ENCODE peak calls at places on chromosome 21, in ten cellular contexts. D, J, L, C, N, G, T, W, H and Y are unnamed samples. For H4K20me1, the result is how much of the 10 kb centered on the place peaks cover.

GRCh38 chr21:42381347-42381984 is 14.4 kb downstream of the TMPRSS3 start:
- DNase-seq in D (peak), J (peak), L (peak), C (peak), N (peak), G (peak), T (peak), W (no peak), H (peak), Y (peak)

GRCh38 chr21:16213518-16213917 is 483.7 kb downstream of the USP25 start:
- DNase-seq in D (no peak), J (no peak), L (no peak), C (no peak), N (no peak), G (no peak), T (peak), W (no peak), H (no peak), Y (no peak)

GRCh38 chr21:34061983-34062382 is 11.4 kb upstream of the MRPS6 start:
- DNase-seq in D (no peak), J (no peak), L (no peak), C (no peak), N (peak), G (no peak), T (peak), W (no peak), H (peak), Y (no peak)

GRCh38 chr21:25907573-25908275 is 173.0 kb downstream of the GABPA start:
- DNase-seq in D (no peak), J (no peak), L (no peak), C (no peak), N (no peak), G (no peak), T (peak), W (no peak), H (no peak), Y (no peak)

GRCh38 chr21:30831194-30831765 is 1.7 kb upstream of the KRTAP7-1 start:
- DNase-seq in D (peak), J (peak), L (peak), C (no peak), N (peak), G (no peak), T (no peak), W (no peak), H (peak), Y (no peak)

GRCh38 chr21:16502897-16503296 is 773.1 kb downstream of the USP25 start:
- DNase-seq in D (no peak), J (no peak), L (no peak), C (no peak), N (no peak), G (no peak), T (no peak), W (no peak), H (no peak), Y (no peak)

GRCh38 chr21:17270234-17270633 is 242.6 kb upstream of the CXADR start:
- DNase-seq in D (no peak), J (peak), L (peak), C (peak), N (peak), G (peak), T (peak), W (peak), H (peak), Y (peak)

GRCh38 chr21:20783611-20784010 is 214.6 kb upstream of the NCAM2 start:
- DNase-seq in D (no peak), J (no peak), L (no peak), C (no peak), N (no peak), G (no peak), T (no peak), W (no peak), H (no peak), Y (no peak)

GRCh38 chr21:42145569-42146250 is 73.2 kb upstream of the ABCG1 start:
- DNase-seq in D (peak), J (peak), L (peak), C (peak), N (peak), G (peak), T (peak), W (peak), H (peak), Y (no peak)

GRCh38 chr21:14215971-14216621 is at the start of gene RBM11:
- DNase-seq in D (peak), J (peak), L (peak), C (no peak), N (peak), G (peak), T (peak), W (peak), H (peak), Y (peak)

GRCh38 chr21:41752231-41752681 is 14.6 kb downstream of the RIPK4 start:
- DNase-seq in D (no peak), J (no peak), L (no peak), C (peak), N (no peak), G (peak), T (no peak), W (peak), H (no peak), Y (peak)

GRCh38 chr21:42633858-42634257 is 19.6 kb upstream of the PDE9A start:
- DNase-seq in D (no peak), J (no peak), L (no peak), C (no peak), N (no peak), G (no peak), T (no peak), W (no peak), H (no peak), Y (no peak)

GRCh38 chr21:41369915-41370839 is 8.3 kb downstream of the MX2 start:
- DNase-seq in D (no peak), J (no peak), L (no peak), C (no peak), N (no peak), G (no peak), T (no peak), W (no peak), H (peak), Y (no peak)

GRCh38 chr21:16069713-16070112 is 339.9 kb downstream of the USP25 start:
- DNase-seq in D (no peak), J (no peak), L (no peak), C (peak), N (no peak), G (peak), T (no peak), W (no peak), H (no peak), Y (no peak)

GRCh38 chr21:36063375-36064084 is 3.2 kb upstream of the SETD4 start:
- DNase-seq in D (no peak), J (no peak), L (no peak), C (no peak), N (no peak), G (no peak), T (no peak), W (no peak), H (no peak), Y (no peak)

GRCh38 chr21:36065497-36066036 is 4.3 kb upstream of the CBR1 start:
- DNase-seq in D (no peak), J (no peak), L (no peak), C (peak), N (no peak), G (peak), T (peak), W (peak), H (no peak), Y (no peak)

GRCh38 chr21:36060159-36060921 is at the start of gene SETD4:
- DNase-seq in D (peak), J (peak), L (peak), C (peak), N (peak), G (peak), T (peak), W (peak), H (peak), Y (peak)

GRCh38 chr21:36061445-36061844 is 1.1 kb upstream of the SETD4 start:
- DNase-seq in D (no peak), J (no peak), L (no peak), C (no peak), N (no peak), G (no peak), T (no peak), W (no peak), H (no peak), Y (no peak)

DNA sequence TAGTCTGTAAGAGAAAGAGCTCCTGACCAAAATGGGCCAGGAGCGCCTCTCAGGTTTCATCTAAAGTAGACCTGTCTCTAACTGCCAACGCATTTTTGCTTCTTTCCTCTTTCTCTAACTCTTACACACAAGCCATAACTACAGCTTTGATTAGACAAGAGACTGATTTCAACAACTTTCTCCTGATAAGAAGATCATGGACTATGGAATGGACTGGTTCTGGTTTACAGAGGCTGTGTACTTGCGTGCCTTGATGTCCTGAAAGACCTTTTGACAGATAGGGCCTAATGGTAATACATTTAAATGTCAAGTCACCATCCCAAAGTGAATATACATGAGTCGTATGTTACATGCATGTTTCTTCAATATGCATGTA is 3.7 kb upstream of the SETD4 start:
- DNase-seq in D (no peak), J (no peak), L (no peak), C (no peak), N (no peak), G (no peak), T (no peak), W (peak), H (no peak), Y (no peak)
- H2AFZ ChIP-seq in D (no peak), J (no peak), L (no peak), C (no peak), N (no peak), G (no peak), T (no peak), W (peak), H (no peak), Y (no peak)

GRCh38 chr21:43929217-43929971 is 64.4 kb downstream of the AGPAT3 start:
- DNase-seq in D (no peak), J (no peak), L (no peak), C (no peak), N (no peak), G (no peak), T (no peak), W (no peak), H (no peak), Y (peak)
- H4K20me1 ChIP-seq in D (under half), J (under half), L (under half), C (under half), N (under half), G (half or more), T (under half), W (under half), H (under half), Y (under half)

DNA sequence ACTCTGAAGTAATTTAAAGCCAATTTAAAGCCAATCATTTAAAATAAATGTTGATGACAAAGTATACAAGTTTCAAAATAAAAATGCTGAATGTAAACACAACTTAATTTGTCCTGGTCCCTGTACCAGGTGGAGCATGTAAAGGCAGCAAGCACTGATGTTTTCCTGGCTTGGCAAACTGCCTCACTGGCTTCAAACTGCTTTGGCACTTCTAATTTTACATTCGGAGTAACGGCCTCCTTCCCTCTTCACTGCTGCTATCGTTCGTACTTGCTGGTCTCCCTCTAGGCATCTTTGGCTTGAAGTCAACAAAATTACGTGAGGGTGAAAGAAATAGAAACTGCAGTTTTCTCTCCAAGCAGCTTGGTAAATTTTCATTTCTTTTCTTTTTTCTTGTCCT is 287.9 kb downstream of the LTN1 start:
- DNase-seq in D (no peak), J (no peak), L (no peak), C (peak), N (no peak), G (peak), T (no peak), W (no peak), H (no peak), Y (no peak)
- H2AFZ ChIP-seq in D (no peak), J (no peak), L (no peak), C (no peak), N (no peak), G (peak), T (no peak), W (peak), H (no peak), Y (no peak)

GRCh38 chr21:43921979-43922945 is 57.2 kb downstream of the AGPAT3 start:
- DNase-seq in D (no peak), J (no peak), L (no peak), C (peak), N (no peak), G (peak), T (no peak), W (no peak), H (no peak), Y (no peak)
- H4K20me1 ChIP-seq in D (under half), J (under half), L (under half), C (half or more), N (under half), G (half or more), T (under half), W (half or more), H (under half), Y (under half)

GRCh38 chr21:44873356-44874239 is at the start of gene PTTG1IP:
- DNase-seq in D (peak), J (peak), L (peak), C (peak), N (peak), G (peak), T (peak), W (peak), H (peak), Y (peak)
- H2AFZ ChIP-seq in D (no peak), J (peak), L (peak), C (peak), N (peak), G (peak), T (no peak), W (peak), H (peak), Y (peak)

DNA sequence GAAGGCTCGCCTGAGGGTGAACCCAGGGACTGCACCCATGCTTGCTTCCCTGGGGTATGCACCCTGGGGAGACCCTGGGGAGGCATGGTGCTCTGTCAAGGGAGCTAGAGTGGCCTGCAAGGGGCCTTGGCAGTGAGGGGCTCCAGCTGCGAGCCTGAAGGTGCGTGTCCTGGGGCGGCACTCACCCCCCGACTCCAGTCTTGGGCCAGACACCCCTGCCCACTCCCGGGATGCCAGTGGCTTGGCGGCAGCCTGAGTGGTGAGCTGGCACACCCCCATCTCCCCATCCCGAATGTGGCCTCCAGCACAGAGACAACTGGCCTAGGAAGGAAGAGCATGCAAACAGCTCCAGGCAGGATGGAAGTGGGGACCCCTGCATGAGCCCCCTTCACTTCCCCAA is 2.6 kb downstream of the SUMO3 start:
- DNase-seq in D (no peak), J (no peak), L (no peak), C (no peak), N (no peak), G (no peak), T (no peak), W (peak), H (no peak), Y (no peak)
- H4K20me1 ChIP-seq in D (under half), J (under half), L (under half), C (half or more), N (under half), G (half or more), T (under half), W (half or more), H (under half), Y (under half)

GRCh38 chr21:36511484-36512227 is 31.7 kb upstream of the CLDN14 start:
- DNase-seq in D (no peak), J (no peak), L (peak), C (no peak), N (peak), G (peak), T (peak), W (no peak), H (no peak), Y (no peak)
- H2AFZ ChIP-seq in D (no peak), J (no peak), L (no peak), C (no peak), N (peak), G (no peak), T (no peak), W (no peak), H (no peak), Y (no peak)

DNA sequence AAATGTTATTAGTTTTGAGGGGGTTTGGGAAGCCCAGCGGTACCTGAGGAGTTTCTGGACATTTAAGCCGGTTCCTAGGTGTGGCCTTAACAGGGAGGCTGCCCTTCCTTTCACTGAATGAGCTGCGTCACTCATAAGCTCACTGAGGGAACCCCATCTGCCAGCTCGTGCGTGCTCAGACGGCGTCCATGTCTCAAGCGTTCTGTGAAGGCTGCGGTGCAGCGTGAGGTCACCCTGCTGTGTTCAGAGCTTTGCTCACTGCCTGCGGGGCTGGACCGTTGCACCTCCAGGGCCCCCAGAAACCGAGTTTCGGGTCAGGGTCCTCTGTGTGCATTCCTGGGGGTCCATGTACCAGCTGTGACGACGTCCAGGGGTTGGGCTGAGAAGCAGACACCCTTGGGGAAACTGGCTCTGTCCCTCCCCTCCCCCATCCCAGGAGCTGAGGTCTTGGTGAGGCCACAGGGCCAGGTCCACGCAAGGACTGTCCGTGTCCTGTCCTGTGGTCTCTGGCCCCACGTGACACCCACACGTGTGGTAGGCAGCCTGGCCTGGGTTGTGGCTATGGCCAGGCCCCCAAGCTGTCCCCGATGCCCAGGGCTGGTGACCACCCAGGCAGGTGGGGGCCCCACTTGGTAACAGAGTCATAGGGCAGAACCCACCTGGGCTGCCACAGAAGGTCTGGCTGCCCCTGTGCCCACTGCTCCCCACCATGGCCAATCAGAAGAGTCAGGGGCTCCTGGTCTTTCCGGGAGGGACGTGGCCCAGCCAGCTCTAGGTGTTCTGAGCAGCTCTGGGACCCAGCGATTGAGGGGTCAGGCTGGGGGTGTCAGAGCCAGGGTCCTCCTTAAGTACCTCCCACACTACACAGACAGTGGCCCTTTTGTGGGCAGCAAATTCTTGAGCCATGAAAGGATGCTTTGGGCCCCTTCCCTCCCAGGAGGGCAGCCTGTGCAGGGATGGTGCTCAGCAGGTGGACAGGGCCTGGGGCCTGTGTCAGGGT is 24.4 kb downstream of the FTCD start:
- DNase-seq in D (no peak), J (no peak), L (no peak), C (no peak), N (no peak), G (no peak), T (no peak), W (no peak), H (no peak), Y (no peak)
- H4K20me1 ChIP-seq in D (under half), J (under half), L (under half), C (half or more), N (under half), G (half or more), T (under half), W (under half), H (under half), Y (under half)

GRCh38 chr21:32524010-32524719 is 61.2 kb downstream of the TCP10L start:
- DNase-seq in D (no peak), J (peak), L (peak), C (peak), N (no peak), G (peak), T (peak), W (peak), H (no peak), Y (peak)

GRCh38 chr21:32523463-32523862 is 61.9 kb downstream of the TCP10L start:
- DNase-seq in D (no peak), J (no peak), L (no peak), C (no peak), N (no peak), G (no peak), T (peak), W (no peak), H (no peak), Y (no peak)

GRCh38 chr21:32519945-32520884 is 65.1 kb downstream of the TCP10L start:
- DNase-seq in D (no peak), J (no peak), L (no peak), C (no peak), N (no peak), G (no peak), T (peak), W (no peak), H (no peak), Y (no peak)

GRCh38 chr21:32521736-32522360 is 63.5 kb downstream of the TCP10L start:
- DNase-seq in D (no peak), J (no peak), L (no peak), C (no peak), N (no peak), G (no peak), T (peak), W (no peak), H (no peak), Y (no peak)

GRCh38 chr21:32520885-32521735 is 64.2 kb downstream of the TCP10L start:
- DNase-seq in D (no peak), J (no peak), L (no peak), C (peak), N (no peak), G (peak), T (peak), W (peak), H (no peak), Y (peak)
- H2AFZ ChIP-seq in D (no peak), J (no peak), L (no peak), C (no peak), N (no peak), G (peak), T (no peak), W (no peak), H (no peak), Y (no peak)

GRCh38 chr21:39238275-39238674 is 55.0 kb upstream of the PSMG1 start:
- DNase-seq in D (no peak), J (no peak), L (no peak), C (peak), N (no peak), G (no peak), T (no peak), W (no peak), H (no peak), Y (no peak)
- H4K20me1 ChIP-seq in D (under half), J (under half), L (under half), C (under half), N (under half), G (under half), T (under half), W (under half), H (under half), Y (under half)